ENCODE peak calls at places on chromosome 11, in seven cellular contexts. P is GM12891, W is prostate gland, E is HCT116, D is transverse colon, Q is esophagus muscularis mucosa, L is sigmoid colon. C is an unnamed sample.

GRCh38 chr11:113006916-113007445 is 45.8 kb downstream of the NCAM1 start:
- DNase-seq in Q (no peak), P (no peak), L (no peak), E (no peak), W (no peak), D (no peak), C (no peak)

GRCh38 chr11:119551726-119552510 is 128.9 kb upstream of the THY1 start:
- DNase-seq in Q (no peak), D (no peak), L (no peak), W (no peak), E (no peak), P (no peak), C (no peak)

GRCh38 chr11:105719073-105719846 is 109.4 kb downstream of the GRIA4 start:
- DNase-seq in E (peak; percentile 22), P (no peak), W (no peak), Q (no peak), L (no peak), D (no peak), C (no peak)

GRCh38 chr11:46705070-46705688 is 4.3 kb downstream of the ZNF408 start:
- DNase-seq in E (no peak), L (no peak), Q (no peak), P (no peak), W (no peak), D (no peak), C (no peak)

GRCh38 chr11:12056112-12056511 is 47.7 kb upstream of the DKK3 start:
- DNase-seq in D (no peak), Q (no peak), L (no peak), E (no peak), W (no peak), P (no peak), C (no peak)

GRCh38 chr11:93622043-93622442 is 39.4 kb upstream of the CEP295 start:
- DNase-seq in L (no peak), Q (no peak), W (no peak), D (no peak), E (no peak), P (no peak), C (no peak)

GRCh38 chr11:123536690-123537437 is 106.8 kb downstream of the GRAMD1B start:
- DNase-seq in L (no peak), E (no peak), Q (no peak), D (no peak), P (no peak), W (no peak), C (no peak)

GRCh38 chr11:46948378-46949131 is 12.0 kb downstream of the CSTPP1 start:
- DNase-seq in P (no peak), E (no peak), D (peak; percentile 26), L (no peak), Q (no peak), W (no peak), C (no peak)

GRCh38 chr11:30585067-30585891 is 874 bp downstream of the MPPED2 start:
- DNase-seq in D (no peak), L (peak; percentile 74), E (no peak), Q (no peak), W (peak; percentile 51), P (peak; percentile 25), C (peak; percentile 79)

GRCh38 chr11:74255741-74256369 is 55.6 kb downstream of the P4HA3 start:
- DNase-seq in D (peak; percentile 47), Q (peak; percentile 84), E (peak; percentile 29), L (no peak), P (peak; percentile 56), W (peak; percentile 48), C (peak; percentile 51)

GRCh38 chr11:10042699-10043098 is 251.3 kb downstream of the SBF2 start:
- DNase-seq in W (no peak), D (no peak), L (no peak), Q (no peak), P (no peak), E (no peak), C (no peak)

GRCh38 chr11:57512646-57513445 is 2.7 kb downstream of the SLC43A1 start:
- DNase-seq in Q (no peak), P (no peak), E (no peak), L (no peak), D (no peak), W (no peak), C (no peak)

GRCh38 chr11:115238086-115238485 is 266.1 kb downstream of the CADM1 start:
- DNase-seq in E (no peak), W (no peak), Q (no peak), L (no peak), D (no peak), P (no peak), C (no peak)
- TF ChIP-seq POLR2A in E (no peak), W (no peak), Q (no peak), L (no peak), D (no peak), P (no peak), C (no peak)

DNA sequence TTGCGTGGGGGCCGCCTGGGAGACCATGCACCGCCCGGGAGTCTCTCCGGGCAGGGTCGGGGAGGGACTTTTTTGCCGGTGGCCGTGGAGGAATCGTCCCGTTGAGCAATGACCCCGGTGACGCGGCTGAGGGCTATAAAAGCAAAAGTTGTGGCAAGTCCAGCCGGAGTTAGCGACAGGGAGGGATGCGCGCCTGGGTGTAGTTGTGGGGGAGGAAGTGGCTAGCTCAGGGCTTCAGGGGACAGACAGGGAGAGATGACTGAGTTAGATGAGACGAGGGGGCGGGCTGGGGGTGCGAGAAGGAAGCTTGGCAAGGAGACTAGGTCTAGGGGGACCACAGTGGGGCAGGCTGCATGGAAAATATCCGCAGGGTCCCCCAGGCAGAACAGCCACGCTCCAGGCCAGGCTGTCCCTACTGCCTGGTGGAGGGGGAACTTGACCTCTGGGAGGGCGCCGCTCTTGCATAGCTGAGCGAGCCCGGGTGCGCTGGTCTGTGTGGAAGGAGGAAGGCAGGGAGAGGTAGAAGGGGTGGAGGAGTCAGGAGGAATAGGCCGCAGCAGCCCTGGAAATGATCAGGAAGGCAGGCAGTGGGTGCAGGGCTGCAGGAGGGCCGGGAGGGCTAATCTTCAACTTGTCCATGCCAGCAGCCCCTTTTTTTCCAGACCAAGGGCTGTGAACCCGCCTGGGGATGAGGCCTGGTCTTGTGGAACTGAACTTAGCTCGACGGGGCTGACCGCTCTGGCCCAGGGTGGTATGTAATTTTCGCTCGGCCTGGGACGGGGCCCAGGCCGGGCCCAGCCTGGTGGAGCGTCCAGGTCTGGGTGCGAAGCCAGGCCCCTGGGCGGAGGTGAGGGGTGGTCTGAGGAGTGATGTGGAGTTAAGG is at the start of gene NEAT1:
- DNase-seq in P (no peak), L (peak; percentile 99), E (peak; percentile 79), W (peak; percentile 97), Q (peak; percentile 100), D (peak; percentile 99), C (peak; percentile 89)
- TF ChIP-seq POLR2AphosphoS5 in P (peak; percentile 99), L (peak; percentile 100), E (peak; percentile 99), W (peak; percentile 97), Q (peak; percentile 100), D (peak; percentile 100), C (peak; percentile 100)

DNA sequence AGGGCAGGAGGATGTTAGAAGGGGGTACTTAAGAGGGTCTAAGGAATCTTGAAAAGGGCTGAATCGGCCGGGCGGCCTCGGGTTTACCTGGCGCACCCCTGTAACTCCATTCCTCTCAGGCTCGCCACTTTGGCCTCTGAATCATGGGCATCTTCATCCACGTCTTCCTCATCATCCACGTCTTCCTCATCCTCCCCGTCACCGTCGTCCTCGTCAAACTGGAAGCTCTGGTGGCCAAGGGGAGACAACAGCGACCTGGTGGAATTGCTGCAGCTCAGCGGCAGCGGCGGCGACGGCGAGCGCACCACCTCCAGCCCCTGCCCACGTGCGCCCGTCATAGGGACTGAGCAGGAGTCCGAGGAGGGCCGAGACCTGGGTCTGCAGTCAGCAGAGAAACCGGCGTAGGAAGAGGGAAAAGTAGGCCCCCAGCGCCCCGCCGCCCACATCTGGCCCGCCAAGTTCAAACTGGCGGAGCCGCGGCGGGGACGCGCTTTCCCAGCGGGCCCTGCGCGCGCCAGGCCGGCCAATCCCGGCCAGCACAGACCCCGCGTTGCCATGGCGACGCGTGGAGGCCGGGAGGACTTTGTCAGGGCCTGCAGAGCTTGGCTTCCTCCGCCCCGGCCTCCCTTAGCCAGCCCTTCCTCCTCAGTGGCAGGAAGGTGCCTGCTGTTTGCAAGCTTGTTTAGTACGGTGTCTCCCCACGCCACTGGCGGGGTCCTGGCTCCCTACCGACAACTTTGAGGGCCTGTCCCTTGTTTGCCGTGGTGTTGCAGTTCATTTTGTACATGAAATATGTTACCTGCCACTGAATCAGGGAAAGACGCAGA is at the start of gene CCDC34:
- DNase-seq in D (peak; percentile 93), Q (peak; percentile 95), P (peak; percentile 83), E (peak; percentile 73), W (peak; percentile 88), L (peak; percentile 94), C (peak; percentile 96)
- TF ChIP-seq POLR2A in D (peak; percentile 45), Q (no peak), P (peak; percentile 70), E (peak; percentile 58), W (no peak), L (no peak), C (no peak)

GRCh38 chr11:95104916-95105315 is 15.3 kb downstream of the ENDOD1 start:
- DNase-seq in L (no peak), P (no peak), W (no peak), D (no peak), Q (no peak), E (no peak), C (no peak)

GRCh38 chr11:95100191-95100648 is 10.6 kb downstream of the ENDOD1 start:
- DNase-seq in D (no peak), Q (no peak), W (no peak), P (no peak), E (no peak), L (no peak), C (no peak)

GRCh38 chr11:95100856-95101507 is 11.3 kb downstream of the ENDOD1 start:
- DNase-seq in P (no peak), D (no peak), W (no peak), E (no peak), L (no peak), Q (no peak), C (no peak)

GRCh38 chr11:95104121-95104830 is 14.6 kb downstream of the ENDOD1 start:
- DNase-seq in P (no peak), W (no peak), Q (no peak), L (no peak), E (no peak), D (no peak), C (no peak)

GRCh38 chr11:95101935-95102334 is 12.3 kb downstream of the ENDOD1 start:
- DNase-seq in L (no peak), Q (no peak), P (no peak), E (no peak), D (no peak), W (no peak), C (no peak)
- TF ChIP-seq POLR2AphosphoS5 in L (no peak), Q (no peak), P (no peak), E (no peak), D (no peak), W (no peak), C (no peak)

GRCh38 chr11:95068549-95068948 is 1.8 kb downstream of the SRSF8 start:
- DNase-seq in L (peak; percentile 93), P (peak; percentile 39), E (peak; percentile 94), D (peak; percentile 89), Q (peak; percentile 94), W (peak; percentile 93), C (no peak)
- TF ChIP-seq POLR2A in L (peak; percentile 77), P (peak; percentile 70), E (peak; percentile 73), D (peak; percentile 93), Q (peak; percentile 51), W (peak; percentile 88), C (peak; percentile 71)

C was measured in upper lobe of left lung.